ENCODE peak calls at places on chromosomes 13 and 19, in four cellular contexts. D, G, P and F are unnamed samples.
A peak's percentile ranks its signal among the peaks of the same experiment; 100 is the strongest.

GRCh38 chr13:74040200-74040599 is 94.0 kb downstream of the KLF12 start:
- DNase-seq in D (no peak), G (peak; percentile 38), P (no peak), F (no peak)

GRCh38 chr13:31377946-31378345 is 178.2 kb downstream of the B3GLCT start:
- DNase-seq in D (no peak), G (no peak), P (no peak), F (no peak)

GRCh38 chr19:29843180-29844051 is 31.6 kb downstream of the CCNE1 start:
- DNase-seq in D (no peak), G (peak; percentile 27), P (peak; percentile 68), F (peak; percentile 84)

GRCh38 chr19:36245210-36246005 is 30.5 kb downstream of the ZNF146 start:
- DNase-seq in D (no peak), G (no peak), P (no peak), F (no peak)

GRCh38 chr19:3516675-3517207 is 10.6 kb downstream of the FZR1 start:
- DNase-seq in D (no peak), G (no peak), P (no peak), F (no peak)

GRCh38 chr13:30346159-30346788 is 38.9 kb upstream of the KATNAL1 start:
- DNase-seq in D (no peak), G (no peak), P (no peak), F (no peak)

GRCh38 chr19:917323-918151 is at the start of gene KISS1R:
- DNase-seq in D (no peak), G (no peak), P (peak; percentile 77), F (peak; percentile 72)

GRCh38 chr13:27600712-27601111 is 19.6 kb downstream of the LNX2 start:
- DNase-seq in D (no peak), G (no peak), P (no peak), F (no peak)

GRCh38 chr13:55219538-55219937 is 1921.2 kb upstream of the PRR20A start:
- DNase-seq in D (no peak), G (no peak), P (no peak), F (no peak)

GRCh38 chr13:24218977-24219376 is 58.5 kb downstream of the SPATA13 start:
- DNase-seq in D (no peak), G (no peak), P (no peak), F (no peak)

GRCh38 chr13:42228527-42228926 is 43.4 kb upstream of the AKAP11 start:
- DNase-seq in D (no peak), G (no peak), P (no peak), F (no peak)

GRCh38 chr19:5926641-5927438 is 12.8 kb downstream of the CAPS start:
- DNase-seq in D (peak; percentile 96), G (peak; percentile 51), P (no peak), F (no peak)

GRCh38 chr13:21152251-21152899 is 24.0 kb downstream of the SKA3 start:
- DNase-seq in D (no peak), G (no peak), P (no peak), F (no peak)

GRCh38 chr19:5484398-5485285 is 29.4 kb downstream of the ZNRF4 start:
- DNase-seq in D (no peak), G (no peak), P (no peak), F (no peak)

GRCh38 chr19:49952906-49953305 is 8.1 kb downstream of the SIGLEC11 start:
- DNase-seq in D (no peak), G (no peak), P (no peak), F (peak; percentile 56)

GRCh38 chr19:1258707-1259205 is 10.4 kb downstream of the MIDN start:
- DNase-seq in D (no peak), G (no peak), P (no peak), F (no peak)

GRCh38 chr13:73913043-73913740 is 221.0 kb downstream of the KLF12 start:
- DNase-seq in D (no peak), G (no peak), P (no peak), F (no peak)

GRCh38 chr13:51001335-51001734 is 91.7 kb downstream of the RNASEH2B start:
- DNase-seq in D (no peak), G (no peak), P (no peak), F (no peak)

GRCh38 chr13:111139874-111140561 is 24.9 kb downstream of the ARHGEF7 start:
- DNase-seq in D (no peak), G (no peak), P (no peak), F (no peak)

GRCh38 chr19:371501-372160 is 27.0 kb upstream of the MIER2 start:
- DNase-seq in D (no peak), G (no peak), P (no peak), F (peak; percentile 58)

GRCh38 chr19:30028992-30029343 is 86.9 kb downstream of the URI1 start:
- DNase-seq in D (no peak), G (no peak), P (no peak), F (no peak)

GRCh38 chr13:50012396-50013169 is 2.7 kb upstream of the KCNRG start:
- DNase-seq in D (no peak), G (no peak), P (no peak), F (no peak)

DNA sequence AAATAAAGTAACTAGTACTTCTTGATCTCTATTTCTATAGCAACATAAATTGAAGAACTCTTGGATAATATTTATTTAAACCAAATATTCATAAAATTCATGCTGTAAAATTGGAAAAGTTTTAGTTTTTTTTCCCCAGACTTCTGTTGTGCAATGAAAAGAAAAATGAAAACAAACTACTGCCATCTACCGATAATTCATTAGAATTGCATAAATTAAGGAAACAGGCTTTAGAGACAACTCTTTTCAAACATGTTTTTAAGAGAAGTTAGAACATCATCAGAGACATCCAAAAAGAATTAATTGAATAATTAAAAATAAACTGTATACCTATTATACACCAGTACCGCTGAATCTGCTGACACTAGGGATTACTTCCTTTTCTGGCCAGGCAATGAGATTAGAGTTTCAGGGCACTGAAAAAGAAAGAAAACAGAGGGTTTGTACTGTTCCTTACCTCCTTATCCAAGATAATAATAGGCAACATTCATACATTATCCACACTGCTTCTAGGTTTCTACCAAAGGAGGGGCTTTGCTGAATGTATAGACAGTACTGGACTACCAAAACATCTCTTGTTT is 4.9 kb downstream of the CCDC122 start:
- DNase-seq in D (no peak), G (no peak), P (no peak), F (no peak)
- TF ChIP-seq CTCF in D (peak; percentile 28), G (peak; percentile 75), P (peak; percentile 68), F (peak; percentile 90)

DNA sequence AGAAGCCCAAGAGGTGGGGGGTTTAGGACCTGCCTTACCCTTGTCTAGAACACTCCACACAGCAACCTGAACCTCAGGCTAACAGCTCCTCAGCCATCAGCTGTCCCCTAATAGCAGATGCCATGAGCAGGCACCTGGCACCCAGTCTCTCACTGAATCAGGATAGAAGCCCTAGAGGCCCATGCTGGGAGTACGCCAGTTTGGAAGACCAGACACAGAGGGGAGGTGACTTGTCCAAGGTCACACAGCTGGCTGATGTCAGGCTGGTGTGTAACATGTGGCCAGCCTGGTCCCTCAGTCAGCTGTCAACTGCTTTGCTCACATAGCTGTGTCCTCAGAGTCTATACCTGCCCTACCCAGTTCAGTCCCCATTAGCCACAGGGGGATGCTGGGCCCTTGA is 12.8 kb upstream of the SAMD1 start:
- DNase-seq in D (no peak), G (no peak), P (no peak), F (no peak)
- TF ChIP-seq CTCF in D (no peak), G (no peak), P (no peak), F (no peak)

DNA sequence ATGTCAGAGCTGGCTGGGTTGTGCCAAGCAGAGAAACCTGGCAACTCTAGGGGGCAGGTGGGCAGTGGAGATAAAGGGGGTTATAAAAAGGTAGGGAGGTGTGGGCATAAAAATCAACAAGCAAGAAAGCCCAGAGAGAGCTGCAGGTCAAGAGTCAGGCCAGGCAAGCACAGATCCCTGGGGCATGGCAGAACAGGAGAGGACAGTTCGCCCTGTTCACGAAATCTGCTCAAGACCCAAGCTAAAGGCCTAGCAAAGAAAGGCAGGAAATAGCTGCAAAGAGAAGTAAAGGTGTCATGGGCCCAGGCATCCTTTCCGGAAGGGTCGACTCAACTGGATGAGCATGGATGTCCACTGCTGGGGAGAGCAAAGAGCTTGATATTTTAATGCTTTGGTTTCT is 3.4 kb downstream of the MBNL2 start:
- DNase-seq in D (no peak), G (no peak), P (no peak), F (no peak)
- TF ChIP-seq CTCF in D (no peak), G (no peak), P (no peak), F (no peak)

DNA sequence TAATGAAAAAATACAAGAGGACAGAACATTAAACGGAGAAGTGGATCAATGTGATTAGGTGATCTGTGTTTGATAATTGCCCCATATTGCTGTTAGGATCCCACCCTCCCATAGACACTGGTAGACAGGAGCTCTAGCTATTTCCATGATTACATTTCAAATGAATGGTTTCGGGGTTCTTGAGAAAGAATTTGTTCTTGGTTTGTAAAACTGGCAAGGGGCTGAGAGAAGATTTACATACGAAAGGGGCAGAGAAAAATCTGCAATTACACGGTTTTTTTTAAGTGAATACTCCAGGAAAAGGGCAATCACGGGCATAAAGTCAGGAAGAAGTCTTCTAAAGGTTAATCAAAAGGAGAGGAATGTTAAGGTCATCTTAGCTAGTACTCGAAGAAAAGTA is 2125.7 kb upstream of the PCDH20 start:
- DNase-seq in D (no peak), G (no peak), P (no peak), F (no peak)
- TF ChIP-seq CTCF in D (no peak), G (no peak), P (no peak), F (no peak)

GRCh38 chr13:40668335-40668734 is 1.9 kb upstream of the FOXO1 start:
- DNase-seq in D (no peak), G (peak; percentile 48), P (no peak), F (no peak)
- TF ChIP-seq CTCF in D (peak; percentile 51), G (peak; percentile 59), P (peak; percentile 58), F (peak; percentile 45)

GRCh38 chr19:33022472-33023116 is 42.1 kb downstream of the RHPN2 start:
- DNase-seq in D (no peak), G (no peak), P (no peak), F (no peak)
- TF ChIP-seq CTCF in D (no peak), G (no peak), P (no peak), F (no peak)

GRCh38 chr13:77522444-77522843 is 13.1 kb upstream of the SCEL start:
- DNase-seq in D (no peak), G (no peak), P (no peak), F (no peak)
- TF ChIP-seq CTCF in D (no peak), G (no peak), P (no peak), F (no peak)

GRCh38 chr19:40724848-40725247 is 7.9 kb downstream of the ITPKC start:
- DNase-seq in D (no peak), G (no peak), P (no peak), F (no peak)
- TF ChIP-seq CTCF in D (no peak), G (no peak), P (no peak), F (no peak)

DNA sequence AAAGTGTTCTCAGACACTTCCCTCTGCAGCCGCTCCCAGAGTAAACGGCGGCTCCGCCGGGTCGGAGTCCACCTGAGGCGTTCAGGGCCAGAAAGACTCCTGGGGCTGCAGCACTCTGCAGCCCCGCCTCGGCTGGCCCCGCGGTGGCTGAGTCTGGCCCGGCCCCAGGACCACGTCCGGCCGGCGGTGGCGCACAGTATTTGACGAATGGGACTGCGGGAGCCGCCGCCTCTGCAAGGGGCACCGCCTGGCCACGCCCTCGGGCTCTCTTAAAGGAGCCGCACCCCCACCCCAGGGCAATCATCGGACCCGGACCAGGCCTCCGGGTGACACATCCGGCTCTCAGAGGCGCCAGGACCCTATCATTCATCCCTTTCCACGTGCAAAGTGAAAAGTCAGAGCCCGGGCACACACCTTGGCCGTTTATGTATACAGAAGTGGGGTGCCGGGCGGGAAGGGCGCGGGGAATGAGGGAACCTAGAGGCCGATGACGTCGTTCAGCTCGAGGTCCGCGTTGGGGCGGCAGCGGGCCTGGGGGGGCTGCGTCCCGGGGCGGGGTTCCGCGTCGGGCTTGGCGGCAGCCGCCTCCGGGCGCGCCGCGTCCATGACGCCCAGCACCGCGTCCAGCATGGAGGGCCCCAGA is 1.2 kb upstream of the LENG9 start:
- DNase-seq in D (no peak), G (peak; percentile 92), P (peak; percentile 97), F (peak; percentile 97)
- TF ChIP-seq CTCF in D (no peak), G (no peak), P (no peak), F (no peak)